ENCODE peak calls at places on chromosomes 13 and 19, in five cellular contexts. One of them, this sample, is unnamed.

GRCh38 chr19:38182536-38183210 is 41.3 kb downstream of the DPF1 start:
- DNase-seq in fibroblast of mammary gland: no peak
- DNase-seq in tibial nerve: no peak
- DNase-seq in hippocampal formation: no peak
- DNase-seq in cardiac fibroblast: no peak
- DNase-seq in this sample: no peak

GRCh38 chr19:43572172-43572588 is 3.1 kb downstream of the XRCC1 start:
- DNase-seq in fibroblast of mammary gland: no peak
- DNase-seq in tibial nerve: no peak
- DNase-seq in hippocampal formation: no peak
- DNase-seq in cardiac fibroblast: no peak
- DNase-seq in this sample: no peak

GRCh38 chr19:18245297-18245696 is 19.1 kb upstream of the PDE4C start:
- DNase-seq in fibroblast of mammary gland: no peak
- DNase-seq in tibial nerve: no peak
- DNase-seq in hippocampal formation: no peak
- DNase-seq in cardiac fibroblast: no peak
- DNase-seq in this sample: no peak

GRCh38 chr13:113616991-113617749 is 32.6 kb downstream of the TFDP1 start:
- DNase-seq in fibroblast of mammary gland: no peak
- DNase-seq in tibial nerve: no peak
- DNase-seq in hippocampal formation: no peak
- DNase-seq in cardiac fibroblast: peak; percentile 53
- DNase-seq in this sample: no peak

GRCh38 chr13:77697208-77698103 is at the start of gene SLAIN1:
- DNase-seq in fibroblast of mammary gland: peak; percentile 5
- DNase-seq in tibial nerve: peak; percentile 41
- DNase-seq in hippocampal formation: peak; percentile 92
- DNase-seq in cardiac fibroblast: peak; percentile 20
- DNase-seq in this sample: no peak

GRCh38 chr19:40691421-40692211 is 1.2 kb upstream of the NUMBL start:
- DNase-seq in fibroblast of mammary gland: peak; percentile 36
- DNase-seq in tibial nerve: no peak
- DNase-seq in hippocampal formation: no peak
- DNase-seq in cardiac fibroblast: no peak
- DNase-seq in this sample: no peak

GRCh38 chr13:33169273-33169980 is 116.1 kb downstream of the STARD13 start:
- DNase-seq in fibroblast of mammary gland: peak; percentile 90
- DNase-seq in tibial nerve: no peak
- DNase-seq in hippocampal formation: no peak
- DNase-seq in cardiac fibroblast: peak; percentile 73
- DNase-seq in this sample: no peak

GRCh38 chr13:42083138-42083770 is 34.8 kb downstream of the DGKH start:
- DNase-seq in fibroblast of mammary gland: no peak
- DNase-seq in tibial nerve: no peak
- DNase-seq in hippocampal formation: no peak
- DNase-seq in cardiac fibroblast: no peak
- DNase-seq in this sample: no peak

GRCh38 chr13:44762946-44763345 is 186.8 kb upstream of the TSC22D1 start:
- DNase-seq in fibroblast of mammary gland: peak; percentile 58
- DNase-seq in tibial nerve: no peak
- DNase-seq in hippocampal formation: no peak
- DNase-seq in cardiac fibroblast: no peak
- DNase-seq in this sample: no peak

GRCh38 chr13:23750383-23751121 is 138.6 kb downstream of the MIPEP start:
- DNase-seq in fibroblast of mammary gland: peak; percentile 60
- DNase-seq in tibial nerve: no peak
- DNase-seq in hippocampal formation: no peak
- DNase-seq in cardiac fibroblast: peak; percentile 28
- DNase-seq in this sample: no peak

GRCh38 chr19:16038196-16038695 is 38.0 kb upstream of the TPM4 start:
- DNase-seq in fibroblast of mammary gland: no peak
- DNase-seq in tibial nerve: no peak
- DNase-seq in hippocampal formation: no peak
- DNase-seq in cardiac fibroblast: no peak
- DNase-seq in this sample: no peak

GRCh38 chr19:35555301-35556005 is 8.0 kb downstream of the ATP4A start:
- DNase-seq in fibroblast of mammary gland: peak; percentile 52
- DNase-seq in tibial nerve: no peak
- DNase-seq in hippocampal formation: no peak
- DNase-seq in cardiac fibroblast: peak; percentile 26
- DNase-seq in this sample: peak; percentile 67

GRCh38 chr13:113550453-113550852 is 34.1 kb upstream of the TFDP1 start:
- DNase-seq in fibroblast of mammary gland: no peak
- DNase-seq in tibial nerve: no peak
- DNase-seq in hippocampal formation: no peak
- DNase-seq in cardiac fibroblast: no peak
- DNase-seq in this sample: no peak

GRCh38 chr19:48085904-48086864 is 24.4 kb downstream of the PLA2G4C start:
- DNase-seq in fibroblast of mammary gland: no peak
- DNase-seq in tibial nerve: no peak
- DNase-seq in hippocampal formation: no peak
- DNase-seq in cardiac fibroblast: no peak
- DNase-seq in this sample: no peak

GRCh38 chr19:40414536-40415535 is 1.7 kb upstream of the PRX start:
- DNase-seq in fibroblast of mammary gland: no peak
- DNase-seq in tibial nerve: no peak
- DNase-seq in hippocampal formation: no peak
- DNase-seq in cardiac fibroblast: no peak
- DNase-seq in this sample: no peak